ENCODE peak calls at places on chromosomes 5 and 9, in five cellular contexts. One of them, this sample, is unnamed.
A peak's percentile ranks its signal among the peaks of the same experiment; 100 is the strongest.

GRCh38 chr5:169367861-169368260 is 66.9 kb upstream of the SLIT3 start:
- DNase-seq in Panc1: no peak
- DNase-seq in endothelial cell of umbilical vein: peak; percentile 44
- DNase-seq in suprapubic skin: no peak
- DNase-seq in esophagus muscularis mucosa: no peak
- DNase-seq in this sample: no peak

GRCh38 chr5:130323804-130324454 is 419.7 kb downstream of the CHSY3 start:
- DNase-seq in suprapubic skin: no peak
- DNase-seq in Panc1: no peak
- DNase-seq in endothelial cell of umbilical vein: peak; percentile 84
- DNase-seq in esophagus muscularis mucosa: no peak
- DNase-seq in this sample: no peak

GRCh38 chr5:9188956-9189355 is 356.9 kb downstream of the SEMA5A start:
- DNase-seq in Panc1: no peak
- DNase-seq in endothelial cell of umbilical vein: no peak
- DNase-seq in suprapubic skin: no peak
- DNase-seq in esophagus muscularis mucosa: no peak
- DNase-seq in this sample: no peak

GRCh38 chr5:74865799-74866652 is at the start of gene FAM169A:
- DNase-seq in esophagus muscularis mucosa: no peak
- DNase-seq in endothelial cell of umbilical vein: no peak
- DNase-seq in Panc1: no peak
- DNase-seq in suprapubic skin: no peak
- DNase-seq in this sample: peak; percentile 42

GRCh38 chr9:70962761-70963445 is 158.5 kb downstream of the TRPM3 start:
- DNase-seq in Panc1: no peak
- DNase-seq in esophagus muscularis mucosa: no peak
- DNase-seq in endothelial cell of umbilical vein: no peak
- DNase-seq in suprapubic skin: no peak
- DNase-seq in this sample: no peak

GRCh38 chr5:7426284-7426683 is 30.3 kb downstream of the ADCY2 start:
- DNase-seq in suprapubic skin: no peak
- DNase-seq in Panc1: no peak
- DNase-seq in endothelial cell of umbilical vein: no peak
- DNase-seq in esophagus muscularis mucosa: peak; percentile 55
- DNase-seq in this sample: no peak

GRCh38 chr5:176501333-176501732 is 35.9 kb downstream of the RNF44 start:
- DNase-seq in suprapubic skin: no peak
- DNase-seq in Panc1: no peak
- DNase-seq in esophagus muscularis mucosa: no peak
- DNase-seq in endothelial cell of umbilical vein: no peak
- DNase-seq in this sample: no peak

GRCh38 chr9:36142510-36143161 is 6.1 kb downstream of the GLIPR2 start:
- DNase-seq in esophagus muscularis mucosa: no peak
- DNase-seq in suprapubic skin: no peak
- DNase-seq in Panc1: no peak
- DNase-seq in endothelial cell of umbilical vein: no peak
- DNase-seq in this sample: no peak

GRCh38 chr5:146667633-146668032 is 151.6 kb upstream of the GPR151 start:
- DNase-seq in esophagus muscularis mucosa: no peak
- DNase-seq in suprapubic skin: no peak
- DNase-seq in endothelial cell of umbilical vein: peak; percentile 43
- DNase-seq in Panc1: no peak
- DNase-seq in this sample: no peak

GRCh38 chr9:127966416-127967150 is 14.2 kb downstream of the EEIG1 start:
- DNase-seq in endothelial cell of umbilical vein: peak; percentile 14
- DNase-seq in esophagus muscularis mucosa: no peak
- DNase-seq in Panc1: no peak
- DNase-seq in suprapubic skin: peak; percentile 65
- DNase-seq in this sample: no peak

GRCh38 chr9:83432104-83432627 is 106.0 kb downstream of the FRMD3 start:
- DNase-seq in suprapubic skin: peak; percentile 68
- DNase-seq in Panc1: no peak
- DNase-seq in esophagus muscularis mucosa: no peak
- DNase-seq in endothelial cell of umbilical vein: peak; percentile 60
- DNase-seq in this sample: no peak

GRCh38 chr5:8730194-8730593 is 815.7 kb downstream of the SEMA5A start:
- DNase-seq in esophagus muscularis mucosa: no peak
- DNase-seq in suprapubic skin: no peak
- DNase-seq in endothelial cell of umbilical vein: no peak
- DNase-seq in Panc1: no peak
- DNase-seq in this sample: no peak

GRCh38 chr5:6856658-6857057 is 143.4 kb downstream of the TENT4A start:
- DNase-seq in Panc1: no peak
- DNase-seq in endothelial cell of umbilical vein: no peak
- DNase-seq in esophagus muscularis mucosa: no peak
- DNase-seq in suprapubic skin: no peak
- DNase-seq in this sample: no peak

GRCh38 chr5:15946026-15946425 is 233.6 kb downstream of the MARCHF11 start:
- DNase-seq in Panc1: no peak
- DNase-seq in endothelial cell of umbilical vein: no peak
- DNase-seq in suprapubic skin: no peak
- DNase-seq in esophagus muscularis mucosa: peak; percentile 17
- DNase-seq in this sample: no peak

GRCh38 chr5:103562084-103562452 is 521 bp downstream of the NUDT12 start:
- DNase-seq in esophagus muscularis mucosa: no peak
- DNase-seq in suprapubic skin: no peak
- DNase-seq in Panc1: no peak
- DNase-seq in endothelial cell of umbilical vein: no peak
- DNase-seq in this sample: no peak

GRCh38 chr9:69981686-69982450 is 61.8 kb upstream of the MAMDC2 start:
- DNase-seq in esophagus muscularis mucosa: no peak
- DNase-seq in endothelial cell of umbilical vein: peak; percentile 32
- DNase-seq in suprapubic skin: no peak
- DNase-seq in Panc1: no peak
- DNase-seq in this sample: no peak

GRCh38 chr5:156628421-156628820 is 221.7 kb upstream of the PPP1R2B start:
- DNase-seq in esophagus muscularis mucosa: no peak
- DNase-seq in suprapubic skin: no peak
- DNase-seq in endothelial cell of umbilical vein: no peak
- DNase-seq in Panc1: no peak
- DNase-seq in this sample: no peak

GRCh38 chr5:52498607-52499006 is 289.1 kb upstream of the ITGA1 start:
- DNase-seq in endothelial cell of umbilical vein: no peak
- DNase-seq in Panc1: no peak
- DNase-seq in suprapubic skin: no peak
- DNase-seq in esophagus muscularis mucosa: no peak
- DNase-seq in this sample: no peak

GRCh38 chr9:114366334-114367128 is 21.3 kb downstream of the AKNA start:
- DNase-seq in suprapubic skin: no peak
- DNase-seq in Panc1: no peak
- DNase-seq in endothelial cell of umbilical vein: no peak
- DNase-seq in esophagus muscularis mucosa: no peak
- DNase-seq in this sample: no peak

GRCh38 chr5:198941-199820 is 7.9 kb downstream of the LRRC14B start:
- DNase-seq in endothelial cell of umbilical vein: no peak
- DNase-seq in suprapubic skin: no peak
- DNase-seq in esophagus muscularis mucosa: no peak
- DNase-seq in Panc1: no peak
- DNase-seq in this sample: no peak

DNA sequence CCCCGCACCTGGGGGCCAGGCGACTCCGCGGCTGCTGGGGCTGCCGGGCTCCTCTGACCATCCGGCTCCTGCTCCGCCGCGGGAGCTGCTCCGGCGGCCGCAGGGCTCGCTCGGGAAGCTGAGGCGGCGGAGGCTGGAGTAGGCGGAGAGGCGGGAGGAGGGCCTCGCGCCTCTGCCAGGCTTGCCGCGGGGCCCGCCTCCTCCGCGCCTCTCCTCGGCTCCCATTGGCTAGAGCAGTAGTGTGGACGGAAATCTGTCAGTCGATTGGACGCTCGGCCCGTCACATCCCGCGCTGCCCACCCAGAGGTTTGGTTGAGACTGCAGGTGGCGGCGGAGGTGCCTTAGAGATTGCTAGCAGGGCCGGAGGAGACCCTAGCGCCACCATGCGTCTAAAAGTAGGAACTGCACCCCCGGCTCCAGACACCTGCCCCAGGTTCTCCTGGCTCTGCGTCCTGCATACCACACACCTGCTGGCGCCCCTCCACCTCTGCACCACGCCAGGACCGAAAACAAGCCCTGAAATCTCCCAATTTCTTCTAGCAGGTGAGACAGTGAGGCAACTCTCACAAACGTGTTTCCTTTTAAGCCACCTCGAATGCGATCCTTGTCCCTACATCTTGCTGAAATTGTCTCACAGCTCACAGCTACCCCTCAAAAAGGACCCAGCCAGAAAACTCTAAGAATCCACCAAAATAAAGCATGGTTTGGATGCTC is at the start of gene SCAI:
- DNase-seq in esophagus muscularis mucosa: peak; percentile 100
- DNase-seq in Panc1: peak; percentile 87
- DNase-seq in endothelial cell of umbilical vein: peak; percentile 99
- DNase-seq in suprapubic skin: peak; percentile 99
- DNase-seq in this sample: peak; percentile 96
- TF ChIP-seq POLR2AphosphoS5 in esophagus muscularis mucosa: peak; percentile 76
- TF ChIP-seq POLR2AphosphoS5 in Panc1: no peak
- TF ChIP-seq POLR2AphosphoS5 in endothelial cell of umbilical vein: peak; percentile 15
- TF ChIP-seq POLR2AphosphoS5 in suprapubic skin: no peak
- TF ChIP-seq POLR2AphosphoS5 in this sample: no peak

GRCh38 chr9:133737774-133738038 is 446 bp downstream of the SARDH start:
- DNase-seq in endothelial cell of umbilical vein: no peak
- DNase-seq in esophagus muscularis mucosa: no peak
- DNase-seq in Panc1: no peak
- DNase-seq in suprapubic skin: no peak
- DNase-seq in this sample: no peak

GRCh38 chr9:133737071-133737773 is 930 bp downstream of the SARDH start:
- DNase-seq in suprapubic skin: no peak
- DNase-seq in Panc1: no peak
- DNase-seq in esophagus muscularis mucosa: no peak
- DNase-seq in endothelial cell of umbilical vein: no peak
- DNase-seq in this sample: no peak

GRCh38 chr9:133738806-133739150 is 626 bp upstream of the SARDH start:
- DNase-seq in suprapubic skin: no peak
- DNase-seq in esophagus muscularis mucosa: no peak
- DNase-seq in endothelial cell of umbilical vein: no peak
- DNase-seq in Panc1: no peak
- DNase-seq in this sample: no peak

GRCh38 chr9:133739408-133740280 is 1.5 kb upstream of the SARDH start:
- DNase-seq in Panc1: no peak
- DNase-seq in suprapubic skin: no peak
- DNase-seq in esophagus muscularis mucosa: no peak
- DNase-seq in endothelial cell of umbilical vein: no peak
- DNase-seq in this sample: no peak

DNA sequence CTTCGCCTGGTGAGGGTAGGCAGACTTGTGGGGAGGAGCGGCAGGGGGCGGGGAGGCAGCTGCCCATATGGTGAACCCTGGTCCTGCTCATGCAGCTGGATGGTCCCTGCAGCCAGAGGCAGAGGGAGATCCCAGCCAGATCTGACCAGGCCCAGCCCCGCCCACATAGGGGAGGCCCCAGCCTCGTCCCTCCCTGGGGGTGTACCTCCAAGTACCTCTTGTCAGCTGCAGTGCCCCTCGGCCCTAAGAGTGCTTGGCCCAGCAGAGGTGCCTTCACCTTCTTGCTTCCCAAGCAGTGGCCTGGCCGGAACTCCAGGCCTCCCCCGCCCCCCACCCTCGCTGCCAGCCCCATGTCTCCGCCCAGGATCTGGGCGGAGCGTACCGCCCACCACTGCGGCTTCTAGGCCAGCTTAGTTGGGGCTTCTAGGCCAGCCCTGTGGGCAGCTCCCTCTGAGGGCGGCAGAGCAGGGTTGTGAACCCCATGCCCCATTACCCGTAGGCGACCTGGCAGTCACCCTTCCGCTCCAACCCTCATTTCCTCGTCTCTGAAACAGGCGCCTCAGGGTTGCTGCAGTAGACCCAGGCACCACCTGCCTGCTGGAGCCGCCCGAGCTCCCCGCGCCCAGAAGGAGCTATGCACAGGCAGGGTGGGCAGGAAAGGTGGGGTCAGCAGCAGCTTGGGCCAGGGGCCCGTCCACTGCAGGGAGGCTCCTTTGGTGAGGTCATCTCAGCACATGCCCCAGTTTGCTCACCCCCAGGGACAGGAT is at the start of gene SARDH:
- DNase-seq in esophagus muscularis mucosa: no peak
- DNase-seq in suprapubic skin: no peak
- DNase-seq in Panc1: no peak
- DNase-seq in endothelial cell of umbilical vein: peak; percentile 44
- DNase-seq in this sample: peak; percentile 73
- TF ChIP-seq POLR2AphosphoS5 in esophagus muscularis mucosa: no peak
- TF ChIP-seq POLR2AphosphoS5 in suprapubic skin: no peak
- TF ChIP-seq POLR2AphosphoS5 in Panc1: no peak
- TF ChIP-seq POLR2AphosphoS5 in endothelial cell of umbilical vein: no peak
- TF ChIP-seq POLR2AphosphoS5 in this sample: no peak

GRCh38 chr5:132776077-132776931 is 735 bp downstream of the SEPTIN8 start:
- DNase-seq in Panc1: no peak
- DNase-seq in suprapubic skin: no peak
- DNase-seq in esophagus muscularis mucosa: no peak
- DNase-seq in endothelial cell of umbilical vein: peak; percentile 37
- DNase-seq in this sample: no peak
- TF ChIP-seq POLR2AphosphoS5 in Panc1: no peak
- TF ChIP-seq POLR2AphosphoS5 in suprapubic skin: no peak
- TF ChIP-seq POLR2AphosphoS5 in esophagus muscularis mucosa: no peak
- TF ChIP-seq POLR2AphosphoS5 in endothelial cell of umbilical vein: no peak
- TF ChIP-seq POLR2AphosphoS5 in this sample: no peak

GRCh38 chr5:139631520-139632165 is 16.5 kb upstream of the CXXC5 start:
- DNase-seq in suprapubic skin: no peak
- DNase-seq in Panc1: no peak
- DNase-seq in endothelial cell of umbilical vein: no peak
- DNase-seq in esophagus muscularis mucosa: no peak
- DNase-seq in this sample: no peak

GRCh38 chr5:139635191-139635590 is 13.0 kb upstream of the CXXC5 start:
- DNase-seq in suprapubic skin: no peak
- DNase-seq in Panc1: no peak
- DNase-seq in endothelial cell of umbilical vein: no peak
- DNase-seq in esophagus muscularis mucosa: no peak
- DNase-seq in this sample: no peak

GRCh38 chr5:139634541-139634940 is 13.6 kb upstream of the CXXC5 start:
- DNase-seq in esophagus muscularis mucosa: no peak
- DNase-seq in endothelial cell of umbilical vein: no peak
- DNase-seq in Panc1: no peak
- DNase-seq in suprapubic skin: no peak
- DNase-seq in this sample: no peak

GRCh38 chr5:139634028-139634325 is 14.2 kb upstream of the CXXC5 start:
- DNase-seq in Panc1: no peak
- DNase-seq in esophagus muscularis mucosa: no peak
- DNase-seq in suprapubic skin: no peak
- DNase-seq in endothelial cell of umbilical vein: no peak
- DNase-seq in this sample: no peak

DNA sequence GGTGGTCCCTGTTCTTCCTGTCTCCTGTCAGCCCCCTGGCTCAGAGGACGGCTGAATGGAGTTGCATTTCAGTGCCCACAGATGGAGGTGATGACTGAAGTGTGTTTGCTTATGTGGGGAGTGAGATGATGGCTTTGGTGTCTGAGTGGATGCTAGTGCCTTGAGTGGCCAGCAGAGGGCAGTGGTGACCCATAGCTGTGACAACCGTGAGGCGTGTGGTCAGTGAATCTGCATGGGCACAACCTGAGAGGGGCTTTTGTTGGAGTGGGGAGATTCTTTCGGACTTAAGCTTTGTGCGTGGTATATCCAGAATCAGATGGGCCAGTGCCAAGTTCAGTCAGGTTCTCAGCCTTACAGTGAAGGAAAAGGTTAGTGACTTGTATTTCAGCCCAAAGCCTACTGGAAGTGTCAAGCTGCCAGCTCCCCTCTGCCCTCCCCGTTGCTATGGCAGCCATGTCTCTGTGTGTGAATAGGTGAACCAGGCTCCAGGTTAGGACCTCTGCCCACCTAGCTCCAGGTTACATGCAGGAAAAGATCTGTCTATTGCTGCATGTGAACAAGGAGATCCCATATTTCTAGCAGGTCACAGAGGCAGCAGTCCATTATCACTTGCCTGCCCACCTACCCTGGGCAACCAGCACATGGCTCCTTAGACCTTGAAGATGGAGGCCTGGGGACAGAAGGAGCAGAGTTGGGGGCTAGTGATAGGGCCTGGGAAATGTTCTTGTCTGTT is 14.7 kb upstream of the CXXC5 start:
- DNase-seq in suprapubic skin: peak; percentile 77
- DNase-seq in Panc1: peak; percentile 79
- DNase-seq in esophagus muscularis mucosa: peak; percentile 92
- DNase-seq in endothelial cell of umbilical vein: peak; percentile 85
- DNase-seq in this sample: no peak
- TF ChIP-seq POLR2AphosphoS5 in suprapubic skin: peak; percentile 3
- TF ChIP-seq POLR2AphosphoS5 in Panc1: peak; percentile 79
- TF ChIP-seq POLR2AphosphoS5 in esophagus muscularis mucosa: peak; percentile 31
- TF ChIP-seq POLR2AphosphoS5 in endothelial cell of umbilical vein: peak; percentile 30
- TF ChIP-seq POLR2AphosphoS5 in this sample: no peak

This sample was measured in GM12891.